ENCODE peak calls at places on chromosomes 2 and 18, in six cellular contexts. C is neuronal stem cell, X is lower lobe of right lung, Y is HL-60, L is stomach, S is BE2C. I is an unnamed sample. For H3K27me3, the result is how much of the 10 kb centered on the place peaks cover.

GRCh38 chr2:180840641-180841040 is 139.8 kb upstream of the UBE2E3 start:
- DNase-seq in C (no peak), X (no peak), Y (no peak), L (no peak), S (no peak), I (peak)

GRCh38 chr18:61992923-61993322 is 100.1 kb upstream of the RNF152 start:
- DNase-seq in C (no peak), X (no peak), Y (no peak), L (no peak), S (no peak), I (no peak)

GRCh38 chr2:200741468-200742202 is 70.1 kb upstream of the BZW1 start:
- DNase-seq in C (no peak), X (peak), Y (no peak), L (peak), S (no peak), I (no peak)

GRCh38 chr2:113197347-113198047 is 23.7 kb downstream of the PSD4 start:
- DNase-seq in C (no peak), X (no peak), Y (no peak), L (no peak), S (no peak), I (peak)

GRCh38 chr2:9846554-9846953 is 3.3 kb downstream of the TAF1B start:
- DNase-seq in C (no peak), X (no peak), Y (no peak), L (no peak), S (no peak), I (no peak)

GRCh38 chr2:239991689-239992314 is 33.3 kb downstream of the NDUFA10 start:
- DNase-seq in C (peak), X (no peak), Y (peak), L (no peak), S (no peak), I (no peak)

GRCh38 chr18:58101291-58101706 is 57.3 kb downstream of the NEDD4L start:
- DNase-seq in C (no peak), X (no peak), Y (no peak), L (no peak), S (no peak), I (no peak)

GRCh38 chr2:201807452-201807980 is 1.2 kb downstream of the CDK15 start:
- DNase-seq in C (no peak), X (no peak), Y (no peak), L (no peak), S (peak), I (no peak)

GRCh38 chr2:65749549-65749948 is 317.1 kb upstream of the SPRED2 start:
- DNase-seq in C (no peak), X (no peak), Y (no peak), L (no peak), S (no peak), I (no peak)

GRCh38 chr2:133991606-133992168 is 262.2 kb upstream of the MGAT5 start:
- DNase-seq in C (no peak), X (no peak), Y (no peak), L (no peak), S (no peak), I (no peak)

GRCh38 chr2:44120428-44120827 is 48.2 kb upstream of the PPM1B start:
- DNase-seq in C (no peak), X (no peak), Y (peak), L (no peak), S (no peak), I (no peak)

GRCh38 chr2:122960727-122961641 is 1064.1 kb upstream of the CNTNAP5 start:
- DNase-seq in C (no peak), X (no peak), Y (no peak), L (no peak), S (no peak), I (no peak)

GRCh38 chr2:20634430-20635095 is 16.3 kb downstream of the HS1BP3 start:
- DNase-seq in C (no peak), X (peak), Y (no peak), L (no peak), S (no peak), I (peak)

GRCh38 chr2:237207641-237208040 is 122.0 kb downstream of the COPS8 start:
- DNase-seq in C (no peak), X (peak), Y (no peak), L (peak), S (no peak), I (no peak)

GRCh38 chr2:120305296-120305695 is 40.6 kb upstream of the INHBB start:
- DNase-seq in C (no peak), X (no peak), Y (no peak), L (peak), S (peak), I (no peak)

GRCh38 chr2:120886967-120887672 is 151.5 kb downstream of the GLI2 start:
- DNase-seq in C (no peak), X (peak), Y (no peak), L (peak), S (no peak), I (no peak)

GRCh38 chr2:74959106-74959751 is 786 bp downstream of the POLE4 start:
- DNase-seq in C (no peak), X (peak), Y (no peak), L (no peak), S (no peak), I (peak)

GRCh38 chr2:70988151-70988550 is 6.5 kb downstream of the TEX261 start:
- DNase-seq in C (no peak), X (no peak), Y (no peak), L (no peak), S (no peak), I (peak)

GRCh38 chr2:109396338-109397180 is 217.2 kb downstream of the SEPTIN10 start:
- DNase-seq in C (no peak), X (no peak), Y (no peak), L (no peak), S (no peak), I (no peak)

GRCh38 chr2:207206001-207206400 is 40.3 kb upstream of the KLF7 start:
- DNase-seq in C (no peak), X (no peak), Y (no peak), L (no peak), S (no peak), I (no peak)

GRCh38 chr2:26298638-26299393 is 47.1 kb upstream of the SELENOI start:
- DNase-seq in C (peak), X (peak), Y (no peak), L (peak), S (no peak), I (peak)

GRCh38 chr2:11615209-11615608 is 54.8 kb downstream of the NTSR2 start:
- DNase-seq in C (no peak), X (no peak), Y (no peak), L (no peak), S (no peak), I (no peak)
- H3K27me3 ChIP-seq in C (under half), X (under half), Y (under half), L (under half), S (under half), I (under half)

GRCh38 chr18:22174341-22175148 is 5.2 kb downstream of the GATA6 start:
- DNase-seq in C (no peak), X (no peak), Y (peak), L (no peak), S (no peak), I (no peak)

GRCh38 chr18:22172594-22173049 is 3.2 kb downstream of the GATA6 start:
- DNase-seq in C (no peak), X (peak), Y (no peak), L (no peak), S (no peak), I (no peak)

GRCh38 chr18:22175326-22175725 is 5.9 kb downstream of the GATA6 start:
- DNase-seq in C (no peak), X (no peak), Y (no peak), L (no peak), S (no peak), I (no peak)

GRCh38 chr18:22173221-22173927 is 4.0 kb downstream of the GATA6 start:
- DNase-seq in C (no peak), X (no peak), Y (no peak), L (no peak), S (no peak), I (no peak)

GRCh38 chr18:22173928-22174301 is 4.5 kb downstream of the GATA6 start:
- DNase-seq in C (no peak), X (no peak), Y (no peak), L (no peak), S (no peak), I (no peak)
- H3K27me3 ChIP-seq in C (half or more), X (under half), Y (half or more), L (under half), S (under half), I (under half)

GRCh38 chr2:118860506-118860905 is 13.1 kb upstream of the EN1 start:
- DNase-seq in C (no peak), X (no peak), Y (no peak), L (no peak), S (no peak), I (no peak)
- H3K27me3 ChIP-seq in C (half or more), X (half or more), Y (half or more), L (under half), S (half or more), I (half or more)

GRCh38 chr2:19355931-19356544 is 2.4 kb downstream of the OSR1 start:
- DNase-seq in C (no peak), X (no peak), Y (no peak), L (no peak), S (no peak), I (no peak)
- H3K27me3 ChIP-seq in C (half or more), X (half or more), Y (half or more), L (under half), S (half or more), I (half or more)

DNA sequence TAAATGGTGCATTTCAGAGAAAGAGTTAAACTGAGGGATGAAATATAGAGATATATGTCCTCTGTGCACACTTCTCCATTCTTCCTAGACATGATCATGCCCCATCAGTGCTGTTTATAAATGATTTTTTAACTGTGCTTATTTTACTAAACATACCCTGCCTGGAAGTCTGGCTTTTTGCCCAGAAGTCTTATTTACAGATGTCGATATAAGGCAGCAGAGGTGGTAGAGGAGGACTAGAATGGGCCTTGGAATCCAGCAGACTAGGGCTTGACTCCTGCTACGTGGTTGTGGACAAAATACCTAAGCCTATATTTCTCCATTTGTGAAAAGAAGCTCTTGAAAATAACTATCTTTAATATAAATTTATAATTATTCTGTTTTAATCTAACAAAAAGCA is 355.5 kb downstream of the RAD51AP2 start:
- DNase-seq in C (no peak), X (no peak), Y (no peak), L (no peak), S (no peak), I (no peak)
- H3K27me3 ChIP-seq in C (under half), X (under half), Y (under half), L (under half), S (under half), I (under half)

I was measured in spleen.